ENCODE peak calls at places on chromosomes 6 and 20, in seven cellular contexts. B is NCI-H2029 treated with DMSO at 0.1 percent for 48 hours, H is tibial artery, L is BE2C, P is left ventricle myocardium inferior, F is amniotic stem cell, K is T-helper 2 cell. V is an unnamed sample.

GRCh38 chr20:11267762-11268335 is 594.0 kb upstream of the JAG1 start:
- DNase-seq in P (no peak), B (no peak), F (no peak), K (no peak), H (no peak), L (no peak), V (no peak)

GRCh38 chr6:161233986-161234620 is 39.8 kb downstream of the AGPAT4 start:
- DNase-seq in L (peak; percentile 65), K (no peak), F (peak; percentile 78), B (no peak), H (peak; percentile 78), P (peak; percentile 53), V (no peak)

GRCh38 chr6:167549187-167549586 is 224.3 kb downstream of the TTLL2 start:
- DNase-seq in F (no peak), P (no peak), L (no peak), K (no peak), B (no peak), H (peak; percentile 96), V (no peak)

GRCh38 chr6:56808871-56809359 is 146.0 kb upstream of the BEND6 start:
- DNase-seq in P (no peak), L (peak; percentile 57), F (no peak), K (no peak), B (no peak), H (no peak), V (no peak)

GRCh38 chr6:82957171-82957894 is 108.3 kb downstream of the UBE3D start:
- DNase-seq in F (no peak), P (no peak), B (no peak), H (no peak), L (no peak), K (no peak), V (no peak)

GRCh38 chr6:21935561-21936028 is 342.0 kb downstream of the SOX4 start:
- DNase-seq in F (no peak), L (peak; percentile 40), K (no peak), H (no peak), P (no peak), B (peak; percentile 34), V (no peak)

GRCh38 chr6:112061605-112062004 is 7.7 kb downstream of the CCN6 start:
- DNase-seq in B (no peak), K (no peak), L (no peak), F (no peak), H (no peak), P (no peak), V (no peak)

GRCh38 chr20:54219751-54220426 is 12.0 kb downstream of the PFDN4 start:
- DNase-seq in H (no peak), P (no peak), F (peak; percentile 17), L (no peak), K (no peak), B (no peak), V (no peak)

GRCh38 chr6:19690676-19691075 is 146.5 kb upstream of the ID4 start:
- DNase-seq in P (no peak), L (no peak), K (no peak), H (no peak), F (no peak), B (no peak), V (no peak)

GRCh38 chr6:32772656-32773055 is 9.3 kb upstream of the HLA-DQB2 start:
- DNase-seq in F (no peak), K (no peak), P (no peak), H (no peak), B (no peak), L (no peak), V (no peak)

GRCh38 chr6:154329350-154330170 is 27.0 kb downstream of the IPCEF1 start:
- DNase-seq in H (no peak), L (no peak), P (no peak), F (no peak), K (no peak), B (no peak), V (no peak)

GRCh38 chr6:9204171-9204570 is 768.8 kb upstream of the SLC35B3 start:
- DNase-seq in P (no peak), H (no peak), F (peak; percentile 48), K (no peak), B (no peak), L (no peak), V (no peak)

GRCh38 chr6:158756126-158756525 is 63.0 kb downstream of the EZR start:
- DNase-seq in F (no peak), K (no peak), L (peak; percentile 38), B (no peak), H (no peak), P (no peak), V (no peak)

GRCh38 chr20:5714261-5715041 is 35.8 kb upstream of the SHLD1 start:
- DNase-seq in H (no peak), B (peak; percentile 14), K (peak; percentile 81), F (no peak), P (no peak), L (no peak), V (peak; percentile 30)

GRCh38 chr20:278181-278580 is 12.4 kb downstream of the C20orf96 start:
- DNase-seq in B (no peak), L (no peak), K (no peak), P (no peak), F (no peak), H (peak; percentile 50), V (no peak)

GRCh38 chr6:137872071-137872470 is 5.0 kb downstream of the TNFAIP3 start:
- DNase-seq in F (no peak), P (no peak), B (no peak), L (no peak), H (no peak), K (no peak), V (no peak)

GRCh38 chr6:74976026-74976425 is 229.8 kb downstream of the COL12A1 start:
- DNase-seq in F (no peak), L (no peak), P (no peak), B (no peak), K (no peak), H (no peak), V (no peak)

GRCh38 chr6:56956481-56956880 is 1.6 kb downstream of the BEND6 start:
- DNase-seq in P (no peak), B (no peak), K (no peak), H (no peak), L (no peak), F (no peak), V (no peak)

GRCh38 chr6:13404115-13404891 is 76.0 kb upstream of the TBC1D7 start:
- DNase-seq in H (no peak), L (no peak), B (no peak), F (no peak), P (no peak), K (no peak), V (no peak)

GRCh38 chr6:81998432-81998831 is 246.0 kb upstream of the TENT5A start:
- DNase-seq in K (no peak), L (no peak), H (no peak), B (no peak), P (no peak), F (no peak), V (no peak)

GRCh38 chr20:49276201-49276894 is 1.5 kb downstream of the ZNFX1 start:
- DNase-seq in B (peak; percentile 52), L (no peak), K (peak; percentile 11), P (no peak), F (no peak), H (no peak), V (no peak)